ENCODE peak calls at places on chromosomes 6 and 20, in four cellular contexts. A is activated T-cell treated with anti-CD3 and anti-CD28 coated beads for 24 hours, Z is EL, E is aorta. M is an unnamed sample.

GRCh38 chr6:44151348-44152108 is 7.1 kb upstream of the CAPN11 start:
- DNase-seq in A (peak; percentile 72), Z (peak; percentile 69), E (peak; percentile 82), M (peak; percentile 61)

GRCh38 chr20:57501461-57502330 is 23.2 kb downstream of the CTCFL start:
- DNase-seq in A (no peak), Z (peak; percentile 95), E (no peak), M (no peak)

GRCh38 chr20:62808211-62808865 is 3.7 kb downstream of the OGFR start:
- DNase-seq in A (peak; percentile 62), Z (peak; percentile 66), E (peak; percentile 79), M (no peak)

GRCh38 chr6:169654590-169655391 is 47.0 kb downstream of the WDR27 start:
- DNase-seq in A (peak; percentile 44), Z (peak; percentile 68), E (peak; percentile 87), M (no peak)

GRCh38 chr6:48086187-48086586 is 24.8 kb downstream of the PTCHD4 start:
- DNase-seq in A (no peak), Z (no peak), E (no peak), M (no peak)

GRCh38 chr6:17816921-17817611 is 110.3 kb upstream of the NUP153 start:
- DNase-seq in A (no peak), Z (peak; percentile 36), E (no peak), M (no peak)

GRCh38 chr6:122663981-122664380 is 53.8 kb downstream of the PKIB start:
- DNase-seq in A (no peak), Z (no peak), E (no peak), M (no peak)

GRCh38 chr6:130362128-130362527 is 3.7 kb upstream of the TMEM200A start:
- DNase-seq in A (no peak), Z (no peak), E (no peak), M (peak; percentile 50)

GRCh38 chr20:9611921-9612320 is 97.5 kb downstream of the LAMP5 start:
- DNase-seq in A (no peak), Z (no peak), E (no peak), M (no peak)

GRCh38 chr6:79694156-79694555 is 63.0 kb downstream of the SH3BGRL2 start:
- DNase-seq in A (no peak), Z (no peak), E (no peak), M (no peak)

GRCh38 chr6:26249709-26249958 is 115.4 kb upstream of the BTN3A2 start:
- DNase-seq in A (no peak), Z (no peak), E (no peak), M (no peak)

GRCh38 chr6:95120984-95121383 is 456.4 kb upstream of the MANEA start:
- DNase-seq in A (no peak), Z (no peak), E (no peak), M (no peak)

GRCh38 chr6:52976591-52977035 is 18.5 kb downstream of the GSTA4 start:
- DNase-seq in A (no peak), Z (no peak), E (peak; percentile 54), M (no peak)

GRCh38 chr6:159168536-159169192 is 536 bp upstream of the FNDC1 start:
- DNase-seq in A (no peak), Z (peak; percentile 57), E (peak; percentile 69), M (peak; percentile 78)

GRCh38 chr20:37408930-37409210 is 62.9 kb downstream of the SRC start:
- DNase-seq in A (no peak), Z (no peak), E (no peak), M (no peak)

GRCh38 chr6:115582386-115582785 is 478.3 kb downstream of the FRK start:
- DNase-seq in A (no peak), Z (peak; percentile 13), E (no peak), M (no peak)

GRCh38 chr6:42784739-42785498 is 3.1 kb downstream of the BICRAL start:
- DNase-seq in A (no peak), Z (no peak), E (no peak), M (no peak)

GRCh38 chr6:35919085-35919826 is 1.6 kb downstream of the SRPK1 start:
- DNase-seq in A (no peak), Z (peak; percentile 15), E (no peak), M (no peak)

GRCh38 chr6:37979392-37980221 is 160.1 kb downstream of the ZFAND3 start:
- DNase-seq in A (no peak), Z (no peak), E (no peak), M (no peak)

GRCh38 chr20:8152183-8152582 is 20.1 kb downstream of the PLCB1 start:
- DNase-seq in A (no peak), Z (peak; percentile 64), E (no peak), M (no peak)

GRCh38 chr6:72748759-72749158 is 126.9 kb downstream of the KCNQ5 start:
- DNase-seq in A (no peak), Z (peak; percentile 95), E (no peak), M (no peak)

GRCh38 chr6:170098428-170099170 is 192.3 kb downstream of the DLL1 start:
- DNase-seq in A (no peak), Z (no peak), E (peak; percentile 38), M (peak; percentile 38)

GRCh38 chr6:82878812-82879211 is 186.8 kb downstream of the UBE3D start:
- DNase-seq in A (no peak), Z (peak; percentile 78), E (no peak), M (no peak)

GRCh38 chr20:41848180-41848579 is 230.0 kb upstream of the CHD6 start:
- DNase-seq in A (no peak), Z (no peak), E (no peak), M (no peak)

GRCh38 chr6:116144590-116144989 is 18.7 kb upstream of the COL10A1 start:
- DNase-seq in A (no peak), Z (peak; percentile 83), E (no peak), M (no peak)

M was measured in H1.